ENCODE peak calls at places on chromosomes 2 and 18, in seven cellular contexts. Q, I, R, V, A, X and U are unnamed samples.

GRCh38 chr2:38734299-38735058 is 16.7 kb downstream of the SRSF7 start:
- DNase-seq in Q (no peak), I (no peak), R (no peak), V (no peak), A (no peak), X (no peak), U (no peak)

GRCh38 chr18:63350230-63350629 is 16.8 kb downstream of the KDSR start:
- DNase-seq in Q (no peak), I (no peak), R (no peak), V (no peak), A (no peak), X (no peak), U (no peak)

GRCh38 chr2:86046985-86047384 is 58.7 kb downstream of the POLR1A start:
- DNase-seq in Q (peak), I (no peak), R (no peak), V (no peak), A (no peak), X (no peak), U (no peak)

GRCh38 chr2:225668606-225669266 is 269.2 kb downstream of the NYAP2 start:
- DNase-seq in Q (no peak), I (peak), R (no peak), V (peak), A (no peak), X (no peak), U (peak)

GRCh38 chr2:133377021-133377481 is 191.2 kb downstream of the NCKAP5 start:
- DNase-seq in Q (no peak), I (no peak), R (no peak), V (no peak), A (no peak), X (no peak), U (no peak)

GRCh38 chr2:221649045-221649444 is 76.9 kb upstream of the EPHA4 start:
- DNase-seq in Q (peak), I (no peak), R (peak), V (no peak), A (no peak), X (no peak), U (no peak)

GRCh38 chr2:172085460-172086159 is at the start of gene DLX1:
- DNase-seq in Q (no peak), I (no peak), R (no peak), V (peak), A (no peak), X (no peak), U (no peak)

GRCh38 chr18:47280121-47280520 is 28.7 kb upstream of the SKOR2 start:
- DNase-seq in Q (no peak), I (no peak), R (no peak), V (no peak), A (no peak), X (no peak), U (no peak)

GRCh38 chr2:191115801-191116200 is 35.0 kb downstream of the STAT4 start:
- DNase-seq in Q (no peak), I (no peak), R (no peak), V (no peak), A (no peak), X (no peak), U (no peak)

GRCh38 chr18:67260841-67261240 is 255.7 kb downstream of the DSEL start:
- DNase-seq in Q (no peak), I (no peak), R (no peak), V (no peak), A (no peak), X (no peak), U (no peak)

GRCh38 chr2:187577310-187577709 is 23.1 kb upstream of the TFPI start:
- DNase-seq in Q (no peak), I (peak), R (no peak), V (no peak), A (no peak), X (no peak), U (no peak)

GRCh38 chr18:22813648-22814328 is 119.3 kb upstream of the RBBP8 start:
- DNase-seq in Q (no peak), I (peak), R (no peak), V (peak), A (no peak), X (no peak), U (no peak)

GRCh38 chr18:12862467-12862866 is 21.6 kb downstream of the PTPN2 start:
- DNase-seq in Q (no peak), I (peak), R (no peak), V (no peak), A (no peak), X (no peak), U (no peak)

GRCh38 chr18:57710226-57710625 is 88.6 kb upstream of the NARS1 start:
- DNase-seq in Q (no peak), I (no peak), R (no peak), V (no peak), A (no peak), X (no peak), U (no peak)

GRCh38 chr2:224520064-224520463 is 65.1 kb downstream of the CUL3 start:
- DNase-seq in Q (no peak), I (no peak), R (no peak), V (no peak), A (no peak), X (no peak), U (peak)

GRCh38 chr2:6510547-6510946 is 355.2 kb downstream of the CMPK2 start:
- DNase-seq in Q (no peak), I (no peak), R (no peak), V (no peak), A (no peak), X (no peak), U (no peak)

GRCh38 chr18:56112013-56112749 is 524.2 kb upstream of the TCF4 start:
- DNase-seq in Q (no peak), I (no peak), R (no peak), V (no peak), A (no peak), X (no peak), U (no peak)

GRCh38 chr18:13067966-13068365 is 76.8 kb downstream of the CEP192 start:
- DNase-seq in Q (no peak), I (no peak), R (no peak), V (no peak), A (no peak), X (no peak), U (no peak)

GRCh38 chr18:74476154-74476553 is 19.0 kb upstream of the DIPK1C start:
- DNase-seq in Q (no peak), I (peak), R (no peak), V (peak), A (no peak), X (peak), U (no peak)

GRCh38 chr18:27621236-27621890 is 436.3 kb upstream of the CHST9 start:
- DNase-seq in Q (no peak), I (no peak), R (no peak), V (no peak), A (no peak), X (no peak), U (no peak)

GRCh38 chr18:69400253-69400975 is at the start of gene DOK6:
- DNase-seq in Q (peak), I (peak), R (peak), V (peak), A (no peak), X (peak), U (no peak)

GRCh38 chr2:155223781-155224406 is 525.4 kb downstream of the KCNJ3 start:
- DNase-seq in Q (no peak), I (peak), R (no peak), V (peak), A (no peak), X (no peak), U (no peak)

GRCh38 chr18:46294325-46294724 is 190.1 kb downstream of the HAUS1 start:
- DNase-seq in Q (no peak), I (peak), R (no peak), V (no peak), A (no peak), X (no peak), U (no peak)

GRCh38 chr2:231929961-231930600 is 3.9 kb upstream of the NPPC start:
- DNase-seq in Q (peak), I (peak), R (no peak), V (peak), A (no peak), X (no peak), U (no peak)

GRCh38 chr18:78986018-78986481 is 6.4 kb downstream of the SALL3 start:
- DNase-seq in Q (no peak), I (peak), R (no peak), V (peak), A (no peak), X (no peak), U (no peak)

GRCh38 chr2:135257383-135258090 is 205.4 kb downstream of the RAB3GAP1 start:
- DNase-seq in Q (no peak), I (no peak), R (no peak), V (no peak), A (no peak), X (no peak), U (no peak)

GRCh38 chr2:136023416-136023815 is 38.0 kb upstream of the DARS1 start:
- DNase-seq in Q (no peak), I (no peak), R (no peak), V (no peak), A (no peak), X (no peak), U (no peak)

GRCh38 chr2:37698931-37699481 is 27.6 kb upstream of the CDC42EP3 start:
- DNase-seq in Q (no peak), I (no peak), R (no peak), V (no peak), A (no peak), X (no peak), U (no peak)

GRCh38 chr2:176085861-176086771 is 2.4 kb upstream of the EVX2 start:
- DNase-seq in Q (peak), I (peak), R (no peak), V (no peak), A (no peak), X (no peak), U (no peak)

GRCh38 chr2:129396980-129397599 is 582.4 kb upstream of the RAB6C start:
- DNase-seq in Q (no peak), I (peak), R (no peak), V (no peak), A (no peak), X (peak), U (no peak)

GRCh38 chr2:79832540-79833234 is 319.8 kb downstream of the CTNNA2 start:
- DNase-seq in Q (no peak), I (peak), R (no peak), V (no peak), A (no peak), X (no peak), U (no peak)

GRCh38 chr2:237314198-237314597 is 99.8 kb downstream of the COL6A3 start:
- DNase-seq in Q (no peak), I (no peak), R (no peak), V (no peak), A (no peak), X (no peak), U (no peak)

GRCh38 chr18:35408843-35409261 is 31.7 kb upstream of the ZNF396 start:
- DNase-seq in Q (no peak), I (no peak), R (no peak), V (no peak), A (no peak), X (no peak), U (no peak)

GRCh38 chr2:174059875-174060226 is 94.7 kb upstream of the SP3 start:
- DNase-seq in Q (no peak), I (no peak), R (no peak), V (no peak), A (no peak), X (no peak), U (no peak)

GRCh38 chr18:36499938-36500337 is 202.4 kb downstream of the FHOD3 start:
- DNase-seq in Q (no peak), I (peak), R (no peak), V (no peak), A (no peak), X (no peak), U (no peak)